ENCODE peak calls at places on chromosomes 13 and 19, in seven cellular contexts. F, R, M, K, H, Z and N are unnamed samples.

GRCh38 chr13:99388334-99388923 is 81.2 kb upstream of the GPR183 start:
- DNase-seq in R (no peak), K (no peak), H (no peak), Z (no peak), F (no peak), M (no peak), N (no peak)

GRCh38 chr13:72437458-72437857 is 290.0 kb downstream of the MZT1 start:
- DNase-seq in K (no peak), M (peak; percentile 83), F (no peak), R (no peak), H (no peak), Z (no peak), N (no peak)

GRCh38 chr19:34733266-34733825 is 697 bp upstream of the ZNF181 start:
- DNase-seq in K (peak; percentile 75), R (peak; percentile 25), H (no peak), Z (no peak), M (no peak), F (peak; percentile 71), N (peak; percentile 40)

GRCh38 chr19:55152017-55152416 is 3.0 kb upstream of the TNNT1 start:
- DNase-seq in Z (no peak), R (no peak), F (no peak), M (no peak), H (no peak), K (no peak), N (no peak)

GRCh38 chr19:10380311-10381102 is at the start of gene TYK2:
- DNase-seq in F (peak; percentile 98), H (peak; percentile 96), R (peak; percentile 95), Z (peak; percentile 98), M (peak; percentile 91), K (peak; percentile 99), N (peak; percentile 96)

GRCh38 chr13:94416454-94417080 is 62.9 kb downstream of the DCT start:
- DNase-seq in R (no peak), H (no peak), K (peak; percentile 94), M (peak; percentile 18), Z (no peak), F (no peak), N (no peak)

GRCh38 chr19:29324717-29325116 is 111.8 kb upstream of the UQCRFS1 start:
- DNase-seq in H (no peak), R (no peak), M (no peak), K (no peak), F (no peak), Z (no peak), N (no peak)

GRCh38 chr19:17841810-17842662 is 5.7 kb downstream of the JAK3 start:
- DNase-seq in R (peak; percentile 23), H (peak; percentile 35), M (peak; percentile 49), F (peak; percentile 76), K (peak; percentile 99), Z (peak; percentile 87), N (peak; percentile 72)

GRCh38 chr19:3683405-3683865 is 16.8 kb downstream of the PIP5K1C start:
- DNase-seq in M (peak; percentile 80), H (no peak), K (peak; percentile 81), F (no peak), Z (no peak), R (no peak), N (peak; percentile 55)

GRCh38 chr13:99086869-99087129 is 108.9 kb upstream of the DOCK9 start:
- DNase-seq in H (no peak), Z (peak; percentile 41), F (peak; percentile 68), K (no peak), R (peak; percentile 30), M (peak; percentile 18), N (peak; percentile 22)

GRCh38 chr19:46626441-46626840 is 1.6 kb upstream of the PTGIR start:
- DNase-seq in M (no peak), R (no peak), K (no peak), F (no peak), Z (no peak), H (no peak), N (no peak)

GRCh38 chr19:46633130-46633529 is 2.9 kb downstream of the GNG8 start:
- DNase-seq in R (no peak), F (no peak), M (no peak), K (no peak), H (no peak), Z (no peak), N (no peak)

GRCh38 chr19:46630806-46631205 is 5.2 kb downstream of the GNG8 start:
- DNase-seq in M (no peak), R (no peak), H (no peak), F (no peak), Z (no peak), K (no peak), N (no peak)

GRCh38 chr19:46631481-46631880 is 4.5 kb downstream of the GNG8 start:
- DNase-seq in Z (no peak), F (peak; percentile 82), R (no peak), K (peak; percentile 34), M (no peak), H (no peak), N (peak; percentile 67)

DNA sequence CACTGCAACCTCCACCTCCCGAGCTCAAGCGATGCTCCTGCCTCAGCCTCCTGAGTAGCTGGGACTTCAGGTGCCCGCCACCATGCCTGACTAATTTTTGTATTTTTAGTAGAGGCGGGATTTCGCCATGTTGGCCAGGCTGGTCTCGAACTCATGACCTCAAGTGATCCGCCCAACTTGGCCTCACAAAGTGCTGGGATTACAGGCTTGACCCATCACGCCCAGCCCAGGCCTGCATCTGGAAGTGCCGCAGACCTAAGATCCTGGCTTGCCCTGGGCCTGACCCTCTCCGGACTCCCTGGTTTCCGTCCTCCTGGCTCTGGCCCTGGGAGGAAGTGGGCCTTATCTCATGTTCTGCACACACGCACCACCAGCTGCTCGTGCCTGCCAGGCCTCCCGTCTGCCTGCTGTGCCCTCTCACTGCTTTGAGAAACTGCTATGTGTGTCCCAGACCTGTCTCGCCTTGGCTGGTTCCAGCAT is 4.7 kb upstream of the PTGIR start:
- DNase-seq in Z (no peak), K (no peak), M (no peak), H (no peak), R (no peak), F (no peak), N (no peak)
- H3K27me3 ChIP-seq in Z (no peaks in the 10 kb centered on the region), K (peaks cover 20% of the 10 kb centered on the region), M (no peaks in the 10 kb centered on the region), H (peaks cover 17% of the 10 kb centered on the region), R (no peaks in the 10 kb centered on the region), F (peaks cover 32% of the 10 kb centered on the region), N (peaks cover 19% of the 10 kb centered on the region)

GRCh38 chr19:1748703-1749341 is 4.5 kb upstream of the ONECUT3 start:
- DNase-seq in R (no peak), K (no peak), H (no peak), F (peak; percentile 38), M (no peak), Z (no peak), N (no peak)

GRCh38 chr19:1746401-1747284 is 6.7 kb upstream of the ONECUT3 start:
- DNase-seq in K (no peak), Z (no peak), R (no peak), F (no peak), M (peak; percentile 24), H (no peak), N (no peak)

GRCh38 chr19:1748115-1748702 is 5.1 kb upstream of the ONECUT3 start:
- DNase-seq in M (no peak), R (no peak), K (peak; percentile 74), H (no peak), Z (no peak), F (peak; percentile 36), N (no peak)

GRCh38 chr19:1745589-1746031 is 7.7 kb upstream of the ONECUT3 start:
- DNase-seq in M (no peak), F (no peak), Z (no peak), K (peak; percentile 84), H (no peak), R (no peak), N (no peak)

GRCh38 chr19:1747285-1748114 is 5.8 kb upstream of the ONECUT3 start:
- DNase-seq in M (peak; percentile 86), Z (peak; percentile 43), H (no peak), F (no peak), K (peak; percentile 89), R (no peak), N (no peak)
- H3K27me3 ChIP-seq in M (peaks cover 37% of the 10 kb centered on the region), Z (peaks cover 19% of the 10 kb centered on the region), H (peaks cover 90% of the 10 kb centered on the region), F (peaks cover 87% of the 10 kb centered on the region), K (peaks cover 93% of the 10 kb centered on the region), R (peaks cover 66% of the 10 kb centered on the region), N (peaks cover 97% of the 10 kb centered on the region)

DNA sequence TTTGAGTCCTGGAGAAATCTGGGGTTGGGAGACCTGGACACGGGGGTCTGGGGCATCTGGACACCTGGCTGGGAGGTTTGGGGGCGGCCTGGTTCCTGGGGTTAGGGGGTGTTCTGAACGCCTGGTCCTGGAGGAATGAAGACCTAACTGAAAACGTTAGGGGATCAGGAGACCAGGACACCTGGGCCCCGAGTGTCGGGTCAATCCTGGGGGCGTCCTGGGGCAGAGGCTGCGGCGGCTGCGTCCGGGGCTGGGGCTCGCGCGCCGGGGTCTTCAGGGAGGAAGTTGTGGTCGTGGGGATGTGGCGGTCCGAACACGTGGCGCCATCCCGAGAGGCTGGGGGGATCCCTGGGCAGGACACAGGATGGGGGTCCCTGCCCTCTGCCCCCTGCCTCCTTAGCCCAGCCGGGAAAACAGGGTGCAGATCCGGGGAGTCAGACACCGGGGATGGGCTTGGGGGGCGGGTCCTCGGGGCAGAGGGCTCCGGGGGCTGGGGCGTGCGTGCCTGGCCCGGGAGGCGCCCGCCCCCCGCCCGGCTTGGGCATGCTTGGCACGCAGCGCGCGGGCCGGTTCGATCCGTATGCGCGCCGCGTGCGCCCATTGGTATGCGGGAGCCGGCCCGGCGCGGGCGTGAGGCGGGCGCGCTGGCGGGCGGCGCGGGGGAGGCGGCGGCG is 632 bp downstream of the NPAS1 start:
- DNase-seq in F (no peak), H (no peak), M (no peak), R (no peak), Z (no peak), K (peak; percentile 78), N (no peak)
- H3K27me3 ChIP-seq in F (peaks cover 57% of the 10 kb centered on the region), H (peaks cover 48% of the 10 kb centered on the region), M (peaks cover 39% of the 10 kb centered on the region), R (peaks cover 44% of the 10 kb centered on the region), Z (peaks cover 11% of the 10 kb centered on the region), K (peaks cover 70% of the 10 kb centered on the region), N (peaks cover 65% of the 10 kb centered on the region)

GRCh38 chr19:40598918-40599307 is 2.3 kb upstream of the LTBP4 start:
- DNase-seq in K (no peak), R (no peak), H (no peak), F (no peak), M (no peak), Z (no peak), N (no peak)

GRCh38 chr19:40598121-40598917 is 2.9 kb upstream of the LTBP4 start:
- DNase-seq in H (peak; percentile 61), K (peak; percentile 97), Z (peak; percentile 78), R (peak; percentile 81), M (peak; percentile 70), F (peak; percentile 93), N (peak; percentile 89)

GRCh38 chr19:40599331-40600085 is 1.7 kb upstream of the LTBP4 start:
- DNase-seq in K (peak; percentile 51), R (peak; percentile 29), M (no peak), Z (no peak), H (no peak), F (peak; percentile 60), N (no peak)

GRCh38 chr19:40596608-40597328 is 4.4 kb upstream of the LTBP4 start:
- DNase-seq in M (no peak), R (no peak), F (peak; percentile 75), H (no peak), K (peak; percentile 80), Z (peak; percentile 67), N (peak; percentile 64)

DNA sequence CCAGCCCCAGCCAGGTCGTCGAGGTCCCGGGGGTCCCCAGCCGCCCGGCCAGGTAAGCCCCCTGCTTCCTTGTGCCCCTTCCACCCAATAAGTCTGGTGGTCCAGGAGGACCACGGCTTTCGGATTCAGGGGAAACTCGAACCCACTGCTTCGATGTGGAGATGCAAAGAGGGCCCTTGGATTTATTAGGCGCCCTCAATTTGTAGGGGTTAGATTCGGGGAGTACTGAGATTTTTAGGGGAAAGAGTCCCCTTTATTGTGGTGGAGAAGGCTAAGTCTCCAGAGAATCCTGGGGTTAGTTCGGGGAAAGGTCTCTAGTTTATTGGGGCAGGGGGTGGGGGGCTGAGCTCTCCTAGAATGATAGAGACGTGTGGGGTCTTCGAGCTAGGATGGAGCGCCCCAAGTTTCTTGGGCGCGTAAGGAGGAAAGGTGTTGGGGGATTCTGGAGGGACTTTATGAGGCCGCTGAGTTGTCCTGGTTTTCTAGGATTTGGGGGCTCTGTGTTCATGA is 3.8 kb upstream of the LTBP4 start:
- DNase-seq in H (no peak), F (no peak), Z (no peak), M (no peak), K (no peak), R (no peak), N (no peak)
- H3K27me3 ChIP-seq in H (peaks cover 51% of the 10 kb centered on the region), F (peaks cover 45% of the 10 kb centered on the region), Z (no peaks in the 10 kb centered on the region), M (no peaks in the 10 kb centered on the region), K (peaks cover 68% of the 10 kb centered on the region), R (peaks cover 42% of the 10 kb centered on the region), N (peaks cover 35% of the 10 kb centered on the region)